ENCODE peak calls at places on chromosomes 12 and 14, in five cellular contexts. M, Y, Q, O and L are unnamed samples.
A peak's percentile ranks its signal among the peaks of the same experiment; 100 is the strongest.

GRCh38 chr14:56487761-56488160 is 91.8 kb upstream of the TMEM260 start:
- DNase-seq in M (no peak), Y (no peak), Q (no peak), O (peak; percentile 40), L (no peak)

GRCh38 chr14:69002069-69002468 is 23.0 kb upstream of the ACTN1 start:
- DNase-seq in M (no peak), Y (no peak), Q (no peak), O (no peak), L (no peak)

GRCh38 chr14:90488256-90488655 is 91.4 kb downstream of the CALM1 start:
- DNase-seq in M (no peak), Y (no peak), Q (no peak), O (no peak), L (no peak)

GRCh38 chr12:127943481-127944210 is 323.3 kb upstream of the TMEM132C start:
- DNase-seq in M (no peak), Y (no peak), Q (no peak), O (no peak), L (no peak)

GRCh38 chr12:3236345-3237153 is 159.4 kb downstream of the TSPAN9 start:
- DNase-seq in M (no peak), Y (peak; percentile 69), Q (no peak), O (peak; percentile 64), L (no peak)

GRCh38 chr12:90953956-90954421 is 987 bp downstream of the CCER1 start:
- DNase-seq in M (no peak), Y (peak; percentile 85), Q (no peak), O (peak; percentile 27), L (no peak)

GRCh38 chr14:64605926-64606685 is 56.3 kb downstream of the PPP1R36 start:
- DNase-seq in M (no peak), Y (no peak), Q (no peak), O (peak; percentile 55), L (no peak)

GRCh38 chr12:132067182-132067581 is 76.9 kb downstream of the DDX51 start:
- DNase-seq in M (no peak), Y (no peak), Q (no peak), O (no peak), L (no peak)

GRCh38 chr12:81809829-81810595 is 50.9 kb upstream of the PPFIA2 start:
- DNase-seq in M (no peak), Y (peak; percentile 59), Q (no peak), O (peak; percentile 57), L (no peak)

GRCh38 chr14:37202265-37202664 is 4.5 kb downstream of the MIPOL1 start:
- DNase-seq in M (no peak), Y (no peak), Q (no peak), O (no peak), L (no peak)

GRCh38 chr12:32166510-32166909 is 59.9 kb downstream of the BICD1 start:
- DNase-seq in M (no peak), Y (no peak), Q (no peak), O (no peak), L (no peak)

GRCh38 chr12:108734200-108734906 is 3.0 kb upstream of the CORO1C start:
- DNase-seq in M (no peak), Y (peak; percentile 42), Q (no peak), O (peak; percentile 79), L (no peak)

GRCh38 chr12:57458665-57459054 is 925 bp upstream of the GLI1 start:
- DNase-seq in M (no peak), Y (no peak), Q (no peak), O (no peak), L (no peak)

GRCh38 chr12:57454566-57455373 is at the start of gene INHBE:
- DNase-seq in M (no peak), Y (peak; percentile 77), Q (no peak), O (peak; percentile 89), L (no peak)

GRCh38 chr12:57455374-57456144 is 452 bp downstream of the INHBE start:
- DNase-seq in M (no peak), Y (peak; percentile 65), Q (no peak), O (no peak), L (no peak)

GRCh38 chr12:57456145-57456700 is 1.1 kb downstream of the INHBE start:
- DNase-seq in M (no peak), Y (peak; percentile 92), Q (peak; percentile 52), O (peak; percentile 54), L (no peak)

DNA sequence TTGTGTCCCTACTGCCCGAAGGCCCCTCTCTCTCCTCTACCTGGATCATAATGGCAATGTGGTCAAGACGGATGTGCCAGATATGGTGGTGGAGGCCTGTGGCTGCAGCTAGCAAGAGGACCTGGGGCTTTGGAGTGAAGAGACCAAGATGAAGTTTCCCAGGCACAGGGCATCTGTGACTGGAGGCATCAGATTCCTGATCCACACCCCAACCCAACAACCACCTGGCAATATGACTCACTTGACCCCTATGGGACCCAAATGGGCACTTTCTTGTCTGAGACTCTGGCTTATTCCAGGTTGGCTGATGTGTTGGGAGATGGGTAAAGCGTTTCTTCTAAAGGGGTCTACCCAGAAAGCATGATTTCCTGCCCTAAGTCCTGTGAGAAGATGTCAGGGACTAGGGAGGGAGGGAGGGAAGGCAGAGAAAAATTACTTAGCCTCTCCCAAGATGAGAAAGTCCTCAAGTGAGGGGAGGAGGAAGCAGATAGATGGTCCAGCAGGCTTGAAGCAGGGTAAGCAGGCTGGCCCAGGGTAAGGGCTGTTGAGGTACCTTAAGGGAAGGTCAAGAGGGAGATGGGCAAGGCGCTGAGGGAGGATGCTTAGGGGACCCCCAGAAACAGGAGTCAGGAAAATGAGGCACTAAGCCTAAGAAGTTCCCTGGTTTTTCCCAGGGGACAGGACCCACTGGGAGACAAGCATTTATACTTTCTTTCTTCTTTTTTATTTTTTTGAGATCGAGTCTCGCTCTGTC is 1.8 kb downstream of the INHBE start:
- DNase-seq in M (no peak), Y (no peak), Q (no peak), O (no peak), L (no peak)
- H3K4me1 ChIP-seq in M (no peaks in the 10 kb centered on the region), Y (peaks cover 64% of the 10 kb centered on the region), Q (peaks cover 29% of the 10 kb centered on the region), O (peaks cover 18% of the 10 kb centered on the region), L (peaks cover 24% of the 10 kb centered on the region)

DNA sequence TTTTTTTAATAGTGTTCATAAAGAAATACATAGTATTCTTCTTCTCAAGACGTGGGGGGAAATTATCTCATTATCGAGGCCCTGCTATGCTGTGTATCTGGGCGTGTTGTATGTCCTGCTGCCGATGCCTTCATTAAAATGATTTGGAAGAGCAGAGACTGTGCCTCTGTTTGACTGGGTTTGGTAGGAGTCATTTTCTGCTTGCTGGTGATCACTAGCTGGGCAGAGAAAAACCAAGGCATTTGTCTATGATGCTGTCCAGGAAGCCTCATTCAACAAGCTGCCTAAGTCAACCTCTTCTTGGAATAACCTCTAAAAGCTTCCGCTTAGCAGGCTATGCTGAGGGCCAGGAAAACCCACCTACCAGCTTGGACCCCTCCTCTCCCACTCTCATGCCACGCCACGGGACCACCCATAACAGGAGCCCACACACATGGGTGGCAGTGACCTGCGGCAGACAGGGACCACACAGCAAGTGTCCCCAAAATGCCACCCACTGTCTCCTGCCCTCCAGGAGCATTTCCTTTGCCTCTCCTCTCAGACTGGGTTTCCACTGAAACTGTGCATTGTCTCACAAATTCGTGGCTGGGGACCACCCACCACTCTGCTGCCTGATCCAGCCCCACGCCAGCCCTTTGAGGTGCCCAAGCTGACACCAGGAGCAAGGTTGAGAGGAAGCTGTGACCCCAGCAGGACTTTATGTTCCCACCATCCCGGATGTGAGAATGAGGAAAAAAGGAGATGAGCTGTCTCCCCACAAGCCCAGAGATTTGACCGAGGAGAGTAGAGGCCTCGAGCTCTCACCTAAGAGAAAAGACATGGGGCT is 36.8 kb downstream of the DAD1 start:
- DNase-seq in M (no peak), Y (no peak), Q (no peak), O (no peak), L (no peak)
- H3K27ac ChIP-seq in M (no peak overlapping the region), Y (no peak overlapping the region), Q (peak overlapping the region; percentile 55), O (no peak overlapping the region), L (peak overlapping the region; percentile 32)

GRCh38 chr12:106106892-106107291 is 31.9 kb downstream of the NUAK1 start:
- DNase-seq in M (no peak), Y (no peak), Q (no peak), O (peak; percentile 60), L (no peak)
- H3K4me1 ChIP-seq in M (peaks cover 49% of the 10 kb centered on the region), Y (no peaks in the 10 kb centered on the region), Q (no peaks in the 10 kb centered on the region), O (peaks cover 28% of the 10 kb centered on the region), L (no peaks in the 10 kb centered on the region)

GRCh38 chr12:130462558-130462924 is 124.9 kb downstream of the PIWIL1 start:
- DNase-seq in M (no peak), Y (no peak), Q (no peak), O (no peak), L (no peak)

GRCh38 chr12:130463818-130464663 is 126.4 kb downstream of the PIWIL1 start:
- DNase-seq in M (no peak), Y (no peak), Q (no peak), O (no peak), L (no peak)

GRCh38 chr12:130461868-130462557 is 124.3 kb downstream of the PIWIL1 start:
- DNase-seq in M (no peak), Y (no peak), Q (no peak), O (no peak), L (no peak)

GRCh38 chr12:130465046-130465445 is 127.4 kb downstream of the PIWIL1 start:
- DNase-seq in M (no peak), Y (no peak), Q (no peak), O (no peak), L (no peak)

GRCh38 chr12:130463259-130463658 is 125.6 kb downstream of the PIWIL1 start:
- DNase-seq in M (no peak), Y (no peak), Q (no peak), O (no peak), L (no peak)
- H3K27ac ChIP-seq in M (no peak overlapping the region), Y (no peak overlapping the region), Q (no peak overlapping the region), O (no peak overlapping the region), L (no peak overlapping the region)

GRCh38 chr14:94540031-94540794 is 21.0 kb upstream of the SERPINA4 start:
- DNase-seq in M (no peak), Y (no peak), Q (no peak), O (peak; percentile 82), L (no peak)
- H3K4me1 ChIP-seq in M (no peaks in the 10 kb centered on the region), Y (peaks cover 6% of the 10 kb centered on the region), Q (no peaks in the 10 kb centered on the region), O (no peaks in the 10 kb centered on the region), L (no peaks in the 10 kb centered on the region)